ENCODE peak calls at places on chromosomes 2 and 18, in ten cellular contexts. D is IMR-90, L is EH, B is progenitor cell of endocrine pancreas, R is KBM-7, X is NCI-H2081 treated with DMSO at 0.1 percent for 48 hours, S is K562, V is B cell, J is DMS 273 treated with DMSO at 0.1 percent for 48 hours, E is NCI-H2171 treated with DMSO at 0.1 percent for 48 hours. P is an unnamed sample.

GRCh38 chr2:101558740-101559508 is 84.0 kb upstream of the RFX8 start:
- DNase-seq in E (peak; percentile 5), D (peak; percentile 91), X (no peak), J (no peak), S (no peak), B (no peak), L (peak; percentile 76), V (no peak), R (no peak), P (no peak)

GRCh38 chr18:4318311-4318710 is 136.8 kb downstream of the DLGAP1 start:
- DNase-seq in B (no peak), S (no peak), D (no peak), E (no peak), L (no peak), X (no peak), V (no peak), R (no peak), J (no peak), P (no peak)

GRCh38 chr18:8177330-8178016 is 431.8 kb upstream of the RAB12 start:
- DNase-seq in X (no peak), E (peak; percentile 79), S (no peak), V (no peak), R (no peak), B (no peak), D (peak; percentile 17), J (no peak), L (peak; percentile 46), P (no peak)

GRCh38 chr2:200411831-200412230 is 98.0 kb downstream of the KCTD18 start:
- DNase-seq in X (no peak), D (peak; percentile 26), S (no peak), R (no peak), L (no peak), V (no peak), B (no peak), E (no peak), J (no peak), P (no peak)

GRCh38 chr2:85221291-85221690 is 88.1 kb downstream of the TCF7L1 start:
- DNase-seq in L (no peak), D (peak; percentile 24), B (no peak), V (no peak), E (no peak), X (no peak), J (no peak), S (no peak), R (no peak), P (no peak)

GRCh38 chr2:160736629-160737028 is 243.0 kb upstream of the RBMS1 start:
- DNase-seq in E (no peak), J (no peak), S (no peak), X (no peak), L (peak; percentile 89), R (no peak), B (no peak), V (no peak), D (peak; percentile 66), P (no peak)

GRCh38 chr2:222450021-222450420 is 25.7 kb downstream of the SGPP2 start:
- DNase-seq in B (no peak), L (no peak), J (peak; percentile 13), D (no peak), V (no peak), S (no peak), E (peak; percentile 68), R (no peak), X (no peak), P (no peak)

GRCh38 chr2:214542866-214543265 is 132.0 kb downstream of the VWC2L start:
- DNase-seq in L (peak; percentile 54), V (no peak), B (no peak), E (no peak), R (no peak), D (peak; percentile 68), S (no peak), J (no peak), X (no peak), P (no peak)

GRCh38 chr2:107808986-107809385 is 17.7 kb upstream of the RGPD4 start:
- DNase-seq in X (no peak), D (no peak), L (peak; percentile 3), R (no peak), B (no peak), V (no peak), E (no peak), J (no peak), S (no peak), P (no peak)

GRCh38 chr2:42573256-42573655 is 4.8 kb downstream of the MTA3 start:
- DNase-seq in J (no peak), R (no peak), E (no peak), X (no peak), V (no peak), B (no peak), L (no peak), S (no peak), D (no peak), P (no peak)

GRCh38 chr2:182372661-182373060 is 54.2 kb downstream of the PDE1A start:
- DNase-seq in X (no peak), V (no peak), D (peak; percentile 91), R (no peak), B (no peak), E (no peak), L (peak; percentile 93), S (no peak), J (no peak), P (no peak)

GRCh38 chr2:36382472-36382871 is 26.9 kb downstream of the CRIM1 start:
- DNase-seq in L (no peak), D (no peak), R (no peak), S (no peak), J (no peak), B (no peak), X (no peak), E (no peak), V (no peak), P (no peak)

GRCh38 chr2:123688504-123688903 is 336.6 kb upstream of the CNTNAP5 start:
- DNase-seq in J (no peak), R (no peak), D (no peak), L (no peak), B (no peak), X (no peak), E (no peak), V (no peak), S (no peak), P (no peak)

GRCh38 chr2:48315847-48316194 is 214.1 kb upstream of the STON1 start:
- DNase-seq in E (peak; percentile 75), J (peak; percentile 41), L (peak; percentile 13), X (no peak), V (no peak), S (no peak), B (no peak), R (peak; percentile 76), D (no peak), P (no peak)

GRCh38 chr18:29003194-29003593 is 826.3 kb upstream of the CDH2 start:
- DNase-seq in D (no peak), X (no peak), R (no peak), B (no peak), E (no peak), J (no peak), V (no peak), S (no peak), L (peak; percentile 3), P (no peak)

P was measured in NCI-H1417 treated with DMSO at 0.1 percent for 48 hours.